ENCODE peak calls at places on chromosomes 11 and 22, in six cellular contexts. W is hepatic stellate cell; Y is lower lobe of right lung; B is NCI-H1092; P is NCI-H1694 treated with DMSO at 0.1 percent for 48 hours; D is stimulated activated CD4-positive, alpha-beta T cell treated with anti-CD3 and anti-CD28 coated beads, Interleukin-15, amount 100 ng/mL, for 1 hour. F is an unnamed sample.

GRCh38 chr22:36775589-36775965 is 342 bp downstream of the IFT27 start:
- DNase-seq in W (no peak), Y (peak), B (peak), P (no peak), D (no peak), F (peak)

GRCh38 chr11:88411265-88411664 is 73.7 kb upstream of the CTSC start:
- DNase-seq in W (no peak), Y (no peak), B (no peak), P (no peak), D (no peak), F (no peak)

GRCh38 chr11:112227471-112227870 is 1.2 kb downstream of the PTS start:
- DNase-seq in W (no peak), Y (no peak), B (no peak), P (no peak), D (no peak), F (no peak)

GRCh38 chr11:132060546-132060945 is 690.1 kb downstream of the NTM start:
- DNase-seq in W (no peak), Y (no peak), B (no peak), P (no peak), D (no peak), F (no peak)

GRCh38 chr22:39332441-39333064 is 13.1 kb upstream of the RPL3 start:
- DNase-seq in W (no peak), Y (no peak), B (no peak), P (no peak), D (no peak), F (no peak)

GRCh38 chr11:40797981-40798380 is 661.5 kb downstream of the LRRC4C start:
- DNase-seq in W (no peak), Y (no peak), B (no peak), P (no peak), D (no peak), F (no peak)

GRCh38 chr11:68354181-68354872 is 41.9 kb downstream of the LRP5 start:
- DNase-seq in W (no peak), Y (peak), B (no peak), P (no peak), D (no peak), F (no peak)

GRCh38 chr11:29051935-29052334 is 943.7 kb downstream of the METTL15 start:
- DNase-seq in W (no peak), Y (no peak), B (no peak), P (no peak), D (no peak), F (no peak)

F was measured in NCI-H2171.